ENCODE peak calls at places on chromosomes 11 and 22, in four cellular contexts. M is upper lobe of right lung, V is spleen, A is fibroblast of lung. C is an unnamed sample.

GRCh38 chr11:95089620-95090542 is at the start of gene ENDOD1:
- DNase-seq in V (peak; percentile 98), A (peak; percentile 84), M (peak; percentile 95), C (peak; percentile 81)

GRCh38 chr11:57240757-57241156 is 3.7 kb upstream of the APLNR start:
- DNase-seq in A (no peak), M (no peak), V (no peak), C (no peak)

GRCh38 chr11:4044971-4045646 is 49.5 kb upstream of the RRM1 start:
- DNase-seq in M (no peak), V (no peak), A (no peak), C (peak; percentile 42)

GRCh38 chr11:18972336-18972735 is 33.1 kb upstream of the MRGPRX1 start:
- DNase-seq in A (no peak), V (no peak), M (no peak), C (no peak)

GRCh38 chr11:17839973-17840611 is 105.5 kb downstream of the KCNC1 start:
- DNase-seq in M (no peak), A (peak; percentile 26), V (no peak), C (peak; percentile 3)

GRCh38 chr11:128938156-128938885 is 4.3 kb downstream of the TP53AIP1 start:
- DNase-seq in V (peak; percentile 58), M (no peak), A (no peak), C (no peak)

GRCh38 chr22:26502688-26503561 is 9.3 kb downstream of the TFIP11 start:
- DNase-seq in A (peak; percentile 53), M (no peak), V (peak; percentile 84), C (peak; percentile 52)

GRCh38 chr22:26416670-26417270 is 12.3 kb upstream of the ASPHD2 start:
- DNase-seq in V (no peak), M (no peak), A (peak; percentile 88), C (peak; percentile 67)

GRCh38 chr22:50014053-50014501 is 1.5 kb upstream of the IL17REL start:
- DNase-seq in V (no peak), A (no peak), M (peak; percentile 59), C (no peak)

GRCh38 chr22:25495286-25495685 is 69.2 kb upstream of the GRK3 start:
- DNase-seq in V (no peak), M (no peak), A (no peak), C (peak; percentile 18)

GRCh38 chr11:19458231-19458630 is 217.5 kb upstream of the E2F8 start:
- DNase-seq in A (no peak), V (no peak), M (no peak), C (no peak)

GRCh38 chr11:71456831-71457230 is 3.8 kb downstream of the NADSYN1 start:
- DNase-seq in M (no peak), V (peak; percentile 55), A (no peak), C (no peak)

GRCh38 chr11:111336582-111337256 is 38.4 kb downstream of the POU2AF3 start:
- DNase-seq in V (no peak), M (no peak), A (peak; percentile 85), C (peak; percentile 65)

GRCh38 chr11:95483339-95483738 is 252.3 kb upstream of the SESN3 start:
- DNase-seq in A (peak; percentile 19), V (no peak), M (no peak), C (no peak)

GRCh38 chr11:102914238-102915043 is 39.7 kb upstream of the MMP12 start:
- DNase-seq in M (no peak), A (peak; percentile 31), V (no peak), C (peak; percentile 66)

GRCh38 chr11:76805206-76805913 is 22.2 kb downstream of the TSKU start:
- DNase-seq in M (peak; percentile 60), V (peak; percentile 43), A (peak; percentile 22), C (no peak)

GRCh38 chr11:128288368-128288767 is 299.0 kb downstream of the ETS1 start:
- DNase-seq in A (no peak), M (no peak), V (no peak), C (no peak)

GRCh38 chr11:131664246-131664645 is 293.8 kb downstream of the NTM start:
- DNase-seq in M (no peak), A (no peak), V (no peak), C (no peak)
- TF ChIP-seq CTCF in M (no peak), A (no peak), V (no peak), C (no peak)

GRCh38 chr11:118689503-118689851 is 10.0 kb upstream of the TREH start:
- DNase-seq in A (no peak), V (no peak), M (no peak), C (no peak)
- TF ChIP-seq CTCF in A (no peak), V (no peak), M (no peak), C (no peak)

DNA sequence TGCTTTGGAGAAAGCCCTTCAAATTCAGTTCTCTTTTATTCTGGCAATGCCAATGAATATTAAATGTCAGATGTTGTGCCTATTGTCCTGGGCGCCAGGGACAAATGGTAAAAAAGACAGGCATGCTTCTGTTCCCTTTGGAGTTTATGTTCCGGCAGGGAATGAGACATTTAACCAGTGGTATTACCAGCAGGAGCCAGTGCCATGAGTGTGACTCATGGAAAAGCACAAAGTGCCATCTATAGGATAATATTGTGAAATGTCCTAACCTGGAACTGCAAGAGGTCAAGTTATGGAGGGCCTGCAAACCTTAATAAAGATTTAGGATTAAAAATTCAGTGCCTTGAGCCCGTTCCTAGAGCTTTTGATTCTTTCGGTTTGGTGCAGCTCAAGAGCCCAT is 39.5 kb downstream of the REXO2 start:
- DNase-seq in M (no peak), A (no peak), V (no peak), C (peak; percentile 12)
- TF ChIP-seq CTCF in M (no peak), A (no peak), V (no peak), C (no peak)

GRCh38 chr11:134245434-134245833 is 7.7 kb downstream of the THYN1 start:
- DNase-seq in V (no peak), M (no peak), A (no peak), C (no peak)

GRCh38 chr11:134246100-134246499 is 7.1 kb downstream of the THYN1 start:
- DNase-seq in A (no peak), M (no peak), V (no peak), C (no peak)

GRCh38 chr11:134250675-134251074 is 2.5 kb downstream of the THYN1 start:
- DNase-seq in V (no peak), M (no peak), A (no peak), C (no peak)

GRCh38 chr11:134246678-134247077 is 6.5 kb downstream of the THYN1 start:
- DNase-seq in V (no peak), M (no peak), A (no peak), C (no peak)

GRCh38 chr11:134248910-134249480 is 4.2 kb downstream of the THYN1 start:
- DNase-seq in V (no peak), M (no peak), A (no peak), C (no peak)
- TF ChIP-seq CTCF in V (no peak), M (no peak), A (no peak), C (no peak)

GRCh38 chr11:62791501-62792192 is at the start of gene TMEM223:
- DNase-seq in V (peak; percentile 98), A (peak; percentile 75), M (peak; percentile 95), C (peak; percentile 85)
- TF ChIP-seq CTCF in V (no peak), A (no peak), M (peak; percentile 17), C (no peak)

DNA sequence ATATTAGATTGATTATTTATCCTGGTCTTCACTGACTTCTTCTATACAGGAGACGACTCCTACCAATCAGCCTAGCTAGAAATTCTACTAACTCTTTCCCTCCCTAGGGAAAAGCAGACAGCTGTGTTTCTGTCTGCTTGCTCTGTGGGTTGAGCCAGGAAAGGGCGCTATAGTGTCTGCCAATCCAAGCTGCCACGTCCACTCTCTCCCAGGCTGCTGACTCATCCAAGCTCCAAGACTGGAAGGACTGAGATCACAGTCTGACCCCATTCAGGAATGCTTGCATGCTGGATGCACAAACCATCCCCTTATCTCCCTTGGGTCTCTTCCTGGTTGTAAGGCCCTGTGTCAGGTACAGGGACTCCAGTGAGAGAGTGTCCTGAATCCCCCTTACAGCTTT is 955.6 kb downstream of the OPCML start:
- DNase-seq in A (peak; percentile 98), M (no peak), V (no peak), C (peak; percentile 96)
- TF ChIP-seq CTCF in A (peak; percentile 24), M (no peak), V (no peak), C (no peak)

GRCh38 chr11:73876424-73877300 is at the start of the genes COA4 and PAAF1:
- DNase-seq in M (peak; percentile 96), V (peak; percentile 97), A (peak; percentile 96), C (peak; percentile 96)
- TF ChIP-seq CTCF in M (no peak), V (no peak), A (no peak), C (no peak)

GRCh38 chr11:41494716-41495115 is 35.3 kb upstream of the LRRC4C start:
- DNase-seq in V (no peak), M (no peak), A (peak; percentile 75), C (no peak)

GRCh38 chr11:41499429-41499828 is 40.0 kb upstream of the LRRC4C start:
- DNase-seq in V (no peak), M (no peak), A (peak; percentile 58), C (no peak)

GRCh38 chr11:41497974-41498373 is 38.5 kb upstream of the LRRC4C start:
- DNase-seq in V (no peak), M (no peak), A (peak; percentile 77), C (peak; percentile 44)

DNA sequence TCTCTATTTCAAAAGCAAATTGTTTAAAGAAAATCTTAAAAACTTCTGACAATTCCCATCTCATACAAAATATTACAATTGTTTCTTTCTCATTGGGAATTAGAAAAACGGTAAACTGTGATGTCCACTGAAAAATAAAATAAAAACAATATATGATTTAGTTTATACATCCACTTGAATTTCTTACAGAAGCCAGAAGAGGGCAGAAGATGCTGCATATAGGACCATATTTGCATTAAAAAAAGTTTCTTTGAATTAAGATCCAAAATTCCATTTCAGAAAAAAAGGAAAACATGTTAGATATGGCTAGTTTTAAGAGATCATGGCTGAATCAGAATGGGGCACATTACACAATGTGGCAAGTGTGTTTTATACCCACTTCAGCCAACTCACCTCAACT is 39.3 kb upstream of the LRRC4C start:
- DNase-seq in A (peak; percentile 25), M (no peak), V (no peak), C (peak; percentile 47)
- TF ChIP-seq CTCF in A (no peak), M (peak; percentile 10), V (no peak), C (peak; percentile 37)

GRCh38 chr22:42342426-42343135 is 72.1 kb upstream of the TCF20 start:
- DNase-seq in A (no peak), V (no peak), M (no peak), C (no peak)
- TF ChIP-seq CTCF in A (no peak), V (no peak), M (no peak), C (no peak)